ENCODE peak calls at places on chromosomes 5 and 9, in seven cellular contexts. One of them, this sample, is unnamed.

GRCh38 chr5:94241288-94241651 is 377.1 kb downstream of the KIAA0825 start:
- DNase-seq in tibial nerve: no peak
- DNase-seq in small intestine: no peak
- DNase-seq in CD8-positive, alpha-beta memory T cell: no peak
- DNase-seq in CD8-positive, alpha-beta T cell: no peak
- DNase-seq in sigmoid colon: no peak
- DNase-seq in pancreas: no peak
- DNase-seq in this sample: no peak

GRCh38 chr5:44332360-44332971 is 56.8 kb downstream of the FGF10 start:
- DNase-seq in tibial nerve: no peak
- DNase-seq in small intestine: no peak
- DNase-seq in CD8-positive, alpha-beta memory T cell: no peak
- DNase-seq in CD8-positive, alpha-beta T cell: no peak
- DNase-seq in sigmoid colon: no peak
- DNase-seq in pancreas: no peak
- DNase-seq in this sample: no peak

GRCh38 chr5:10562202-10563131 is 1.4 kb upstream of the ANKRD33B start:
- DNase-seq in tibial nerve: no peak
- DNase-seq in small intestine: no peak
- DNase-seq in CD8-positive, alpha-beta memory T cell: no peak
- DNase-seq in CD8-positive, alpha-beta T cell: no peak
- DNase-seq in sigmoid colon: peak
- DNase-seq in pancreas: peak
- DNase-seq in this sample: no peak

GRCh38 chr5:107340631-107341030 is 330.1 kb downstream of the EFNA5 start:
- DNase-seq in tibial nerve: no peak
- DNase-seq in small intestine: no peak
- DNase-seq in CD8-positive, alpha-beta memory T cell: no peak
- DNase-seq in CD8-positive, alpha-beta T cell: no peak
- DNase-seq in sigmoid colon: no peak
- DNase-seq in pancreas: no peak
- DNase-seq in this sample: no peak

GRCh38 chr9:3136999-3137675 is 293.2 kb upstream of the PUM3 start:
- DNase-seq in tibial nerve: no peak
- DNase-seq in small intestine: no peak
- DNase-seq in CD8-positive, alpha-beta memory T cell: no peak
- DNase-seq in CD8-positive, alpha-beta T cell: no peak
- DNase-seq in sigmoid colon: no peak
- DNase-seq in pancreas: no peak
- DNase-seq in this sample: no peak

GRCh38 chr5:131944700-131945550 is 538 bp downstream of the MEIKIN start:
- DNase-seq in tibial nerve: no peak
- DNase-seq in small intestine: no peak
- DNase-seq in CD8-positive, alpha-beta memory T cell: no peak
- DNase-seq in CD8-positive, alpha-beta T cell: no peak
- DNase-seq in sigmoid colon: no peak
- DNase-seq in pancreas: no peak
- DNase-seq in this sample: no peak

GRCh38 chr9:115593587-115594091 is 475.7 kb upstream of the TNC start:
- DNase-seq in tibial nerve: peak
- DNase-seq in small intestine: peak
- DNase-seq in CD8-positive, alpha-beta memory T cell: no peak
- DNase-seq in CD8-positive, alpha-beta T cell: no peak
- DNase-seq in sigmoid colon: no peak
- DNase-seq in pancreas: no peak
- DNase-seq in this sample: peak

GRCh38 chr5:124634820-124635323 is 111.6 kb downstream of the ZNF608 start:
- DNase-seq in tibial nerve: no peak
- DNase-seq in small intestine: peak
- DNase-seq in CD8-positive, alpha-beta memory T cell: no peak
- DNase-seq in CD8-positive, alpha-beta T cell: no peak
- DNase-seq in sigmoid colon: no peak
- DNase-seq in pancreas: no peak
- DNase-seq in this sample: no peak

GRCh38 chr9:12614488-12614887 is 78.7 kb upstream of the TYRP1 start:
- DNase-seq in tibial nerve: no peak
- DNase-seq in small intestine: no peak
- DNase-seq in CD8-positive, alpha-beta memory T cell: no peak
- DNase-seq in CD8-positive, alpha-beta T cell: no peak
- DNase-seq in sigmoid colon: no peak
- DNase-seq in pancreas: no peak
- DNase-seq in this sample: no peak

GRCh38 chr5:115605436-115605835 is 3.2 kb upstream of the TICAM2 start:
- DNase-seq in tibial nerve: no peak
- DNase-seq in small intestine: no peak
- DNase-seq in CD8-positive, alpha-beta memory T cell: no peak
- DNase-seq in CD8-positive, alpha-beta T cell: no peak
- DNase-seq in sigmoid colon: no peak
- DNase-seq in pancreas: no peak
- DNase-seq in this sample: no peak
- H3K27ac ChIP-seq in tibial nerve: no peak
- H3K27ac ChIP-seq in small intestine: no peak
- H3K27ac ChIP-seq in CD8-positive, alpha-beta memory T cell: no peak
- H3K27ac ChIP-seq in CD8-positive, alpha-beta T cell: no peak
- H3K27ac ChIP-seq in sigmoid colon: no peak
- H3K27ac ChIP-seq in pancreas: no peak
- H3K27ac ChIP-seq in this sample: no peak

DNA sequence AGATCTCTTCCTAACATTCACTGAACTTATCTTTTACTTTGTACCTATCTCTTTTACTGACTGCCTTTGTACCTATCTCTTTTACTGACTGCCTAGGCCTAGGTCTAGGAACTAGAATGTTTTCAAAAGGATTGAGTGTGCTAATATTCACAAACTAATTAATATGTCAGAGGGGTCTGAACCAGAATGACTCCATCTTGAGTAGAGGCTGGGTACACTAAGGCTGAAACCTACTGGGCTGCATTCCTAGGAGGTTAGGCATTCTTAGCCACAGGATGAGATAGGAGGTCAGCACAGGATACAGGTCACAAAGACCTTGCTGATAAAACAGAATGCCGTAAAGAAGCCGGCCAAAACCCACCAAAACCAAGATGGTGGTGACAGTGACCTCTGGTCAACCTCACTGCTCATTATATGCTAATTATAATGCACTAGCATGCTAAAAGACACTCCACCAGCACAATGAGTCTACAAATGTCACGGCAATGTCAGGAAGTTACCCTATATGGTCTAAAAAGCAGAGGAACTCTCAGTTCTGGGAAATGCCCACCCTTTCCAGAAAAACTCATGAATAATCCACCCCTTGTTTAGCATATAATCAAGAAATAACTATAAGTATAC is 2.5 kb upstream of the RHOBTB3 start:
- DNase-seq in tibial nerve: no peak
- DNase-seq in small intestine: no peak
- DNase-seq in CD8-positive, alpha-beta memory T cell: no peak
- DNase-seq in CD8-positive, alpha-beta T cell: no peak
- DNase-seq in sigmoid colon: no peak
- DNase-seq in pancreas: no peak
- DNase-seq in this sample: no peak
- H3K27ac ChIP-seq in tibial nerve: peak
- H3K27ac ChIP-seq in small intestine: no peak
- H3K27ac ChIP-seq in CD8-positive, alpha-beta memory T cell: peak
- H3K27ac ChIP-seq in CD8-positive, alpha-beta T cell: no peak
- H3K27ac ChIP-seq in sigmoid colon: peak
- H3K27ac ChIP-seq in pancreas: peak
- H3K27ac ChIP-seq in this sample: no peak

GRCh38 chr9:134328841-134329575 is 2.8 kb downstream of the RXRA start:
- DNase-seq in tibial nerve: peak
- DNase-seq in small intestine: peak
- DNase-seq in CD8-positive, alpha-beta memory T cell: no peak
- DNase-seq in CD8-positive, alpha-beta T cell: no peak
- DNase-seq in sigmoid colon: peak
- DNase-seq in pancreas: peak
- DNase-seq in this sample: no peak

GRCh38 chr9:134325813-134326753 is at the start of gene RXRA:
- DNase-seq in tibial nerve: peak
- DNase-seq in small intestine: peak
- DNase-seq in CD8-positive, alpha-beta memory T cell: peak
- DNase-seq in CD8-positive, alpha-beta T cell: peak
- DNase-seq in sigmoid colon: peak
- DNase-seq in pancreas: peak
- DNase-seq in this sample: no peak

GRCh38 chr9:134326754-134327526 is 685 bp downstream of the RXRA start:
- DNase-seq in tibial nerve: no peak
- DNase-seq in small intestine: peak
- DNase-seq in CD8-positive, alpha-beta memory T cell: no peak
- DNase-seq in CD8-positive, alpha-beta T cell: no peak
- DNase-seq in sigmoid colon: peak
- DNase-seq in pancreas: peak
- DNase-seq in this sample: no peak

GRCh38 chr9:134328341-134328840 is 2.1 kb downstream of the RXRA start:
- DNase-seq in tibial nerve: no peak
- DNase-seq in small intestine: peak
- DNase-seq in CD8-positive, alpha-beta memory T cell: no peak
- DNase-seq in CD8-positive, alpha-beta T cell: no peak
- DNase-seq in sigmoid colon: no peak
- DNase-seq in pancreas: no peak
- DNase-seq in this sample: no peak

DNA sequence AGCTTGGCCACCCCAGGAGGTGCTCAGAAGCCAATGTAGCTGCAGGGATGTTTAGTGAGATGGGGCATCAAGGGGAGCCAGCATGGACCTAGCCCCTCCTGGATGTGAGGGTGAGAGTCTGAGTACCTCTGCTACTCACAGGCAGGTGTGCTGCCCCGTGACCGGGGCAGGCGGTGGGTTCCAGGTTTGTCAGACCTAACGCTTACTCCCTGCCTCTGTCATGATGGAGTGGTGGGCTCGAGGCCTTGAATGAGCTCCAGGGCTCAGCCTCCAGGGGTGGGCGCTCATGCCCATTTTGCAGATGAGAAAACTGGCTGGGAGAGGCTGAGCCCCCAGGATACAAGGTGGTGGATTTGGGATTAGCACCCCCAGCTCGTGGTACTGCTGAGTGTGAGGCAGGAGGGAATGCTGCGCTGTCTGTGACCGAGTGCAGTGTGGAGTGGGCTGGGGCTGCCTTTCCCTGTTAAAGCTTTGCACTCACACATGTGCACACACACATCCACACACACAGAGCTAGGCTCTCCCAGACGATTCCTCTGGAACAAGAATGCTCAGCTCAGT is 1.5 kb downstream of the RXRA start:
- DNase-seq in tibial nerve: no peak
- DNase-seq in small intestine: no peak
- DNase-seq in CD8-positive, alpha-beta memory T cell: no peak
- DNase-seq in CD8-positive, alpha-beta T cell: no peak
- DNase-seq in sigmoid colon: no peak
- DNase-seq in pancreas: peak
- DNase-seq in this sample: no peak
- H3K27ac ChIP-seq in tibial nerve: peak
- H3K27ac ChIP-seq in small intestine: peak
- H3K27ac ChIP-seq in CD8-positive, alpha-beta memory T cell: peak
- H3K27ac ChIP-seq in CD8-positive, alpha-beta T cell: no peak
- H3K27ac ChIP-seq in sigmoid colon: peak
- H3K27ac ChIP-seq in pancreas: peak
- H3K27ac ChIP-seq in this sample: peak

GRCh38 chr5:168613396-168613795 is 34.2 kb upstream of the PANK3 start:
- DNase-seq in tibial nerve: no peak
- DNase-seq in small intestine: no peak
- DNase-seq in CD8-positive, alpha-beta memory T cell: no peak
- DNase-seq in CD8-positive, alpha-beta T cell: no peak
- DNase-seq in sigmoid colon: no peak
- DNase-seq in pancreas: no peak
- DNase-seq in this sample: no peak
- H3K27ac ChIP-seq in tibial nerve: no peak
- H3K27ac ChIP-seq in small intestine: peak
- H3K27ac ChIP-seq in CD8-positive, alpha-beta memory T cell: no peak
- H3K27ac ChIP-seq in CD8-positive, alpha-beta T cell: no peak
- H3K27ac ChIP-seq in sigmoid colon: no peak
- H3K27ac ChIP-seq in pancreas: no peak
- H3K27ac ChIP-seq in this sample: no peak

DNA sequence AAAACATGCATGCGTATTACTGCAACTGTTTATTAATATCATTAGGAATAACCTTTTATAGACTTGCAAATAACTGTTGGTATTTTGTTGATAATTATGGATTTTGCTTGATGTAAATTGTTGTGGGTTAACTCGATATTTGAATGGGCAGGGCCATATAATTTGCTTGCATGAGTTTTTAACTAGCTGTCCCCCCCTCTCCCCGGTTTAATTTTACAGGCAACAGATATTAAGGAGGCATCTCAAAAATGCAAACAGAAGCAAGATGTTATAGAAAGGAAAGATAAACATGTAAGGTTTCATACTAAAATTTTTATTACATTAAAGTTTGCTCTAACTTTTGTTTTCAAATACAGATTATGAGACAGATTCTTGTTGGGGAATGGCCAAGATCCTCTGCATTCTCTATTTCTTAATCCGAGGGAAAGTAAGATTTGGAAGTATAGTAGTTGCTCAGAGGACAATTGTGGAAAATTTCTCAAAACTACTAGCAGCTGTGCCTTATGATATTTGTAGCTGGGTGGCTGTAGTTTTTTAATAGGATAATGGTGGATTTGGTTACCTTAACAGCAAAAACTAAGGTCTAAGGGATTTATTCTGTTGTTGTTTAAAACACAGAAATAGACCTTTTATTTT is 27.3 kb downstream of the SMC5 start:
- DNase-seq in tibial nerve: no peak
- DNase-seq in small intestine: no peak
- DNase-seq in CD8-positive, alpha-beta memory T cell: no peak
- DNase-seq in CD8-positive, alpha-beta T cell: no peak
- DNase-seq in sigmoid colon: no peak
- DNase-seq in pancreas: no peak
- DNase-seq in this sample: no peak
- H3K27ac ChIP-seq in tibial nerve: no peak
- H3K27ac ChIP-seq in small intestine: no peak
- H3K27ac ChIP-seq in CD8-positive, alpha-beta memory T cell: no peak
- H3K27ac ChIP-seq in CD8-positive, alpha-beta T cell: no peak
- H3K27ac ChIP-seq in sigmoid colon: no peak
- H3K27ac ChIP-seq in pancreas: no peak
- H3K27ac ChIP-seq in this sample: no peak

DNA sequence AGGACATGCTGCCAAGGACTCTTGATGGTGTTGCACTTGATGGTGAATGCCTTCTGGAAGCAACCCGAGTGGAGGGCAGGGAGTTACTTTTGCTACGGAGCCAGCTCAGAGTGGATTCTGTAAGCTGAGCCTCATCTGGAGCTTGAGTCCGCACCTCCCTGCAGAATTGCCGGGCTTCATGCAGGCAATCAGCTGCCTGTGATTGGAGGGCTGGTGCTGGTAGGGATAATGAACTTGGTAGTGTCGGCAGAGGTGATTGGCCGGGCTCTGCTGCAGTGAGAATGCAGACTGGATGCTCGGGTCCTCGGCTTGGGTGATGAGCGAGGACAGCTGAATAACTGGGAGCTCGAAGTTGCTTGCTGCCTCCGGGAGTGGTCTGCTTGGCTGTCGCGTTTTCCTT is 23.1 kb downstream of the SLC25A25 start:
- DNase-seq in tibial nerve: peak
- DNase-seq in small intestine: no peak
- DNase-seq in CD8-positive, alpha-beta memory T cell: no peak
- DNase-seq in CD8-positive, alpha-beta T cell: no peak
- DNase-seq in sigmoid colon: peak
- DNase-seq in pancreas: no peak
- DNase-seq in this sample: peak
- H3K27ac ChIP-seq in tibial nerve: peak
- H3K27ac ChIP-seq in small intestine: no peak
- H3K27ac ChIP-seq in CD8-positive, alpha-beta memory T cell: no peak
- H3K27ac ChIP-seq in CD8-positive, alpha-beta T cell: no peak
- H3K27ac ChIP-seq in sigmoid colon: peak
- H3K27ac ChIP-seq in pancreas: no peak
- H3K27ac ChIP-seq in this sample: peak

This sample was measured in caudate nucleus.